ENCODE peak calls at places on chromosome 3, in seven cellular contexts. J, I, S, C, T, A and L are unnamed samples.

GRCh38 chr3:101940521-101940992 is 91.2 kb downstream of the NFKBIZ start:
- DNase-seq in A (no peak), T (peak; percentile 98), C (peak; percentile 66), S (peak; percentile 96), I (peak; percentile 96), J (no peak), L (peak; percentile 62)

GRCh38 chr3:152524198-152525140 is 255.7 kb downstream of the MBNL1 start:
- DNase-seq in S (peak; percentile 56), T (peak; percentile 16), A (peak; percentile 33), C (peak; percentile 75), I (peak; percentile 80), J (peak; percentile 42), L (peak; percentile 64)

GRCh38 chr3:128794067-128794768 is 68.2 kb downstream of the RAB7A start:
- DNase-seq in C (peak; percentile 16), I (peak; percentile 47), T (peak; percentile 93), A (no peak), S (peak; percentile 94), J (no peak), L (no peak)

GRCh38 chr3:13710251-13710650 is 161.3 kb downstream of the FBLN2 start:
- DNase-seq in A (no peak), T (no peak), S (no peak), I (no peak), C (no peak), J (no peak), L (no peak)

GRCh38 chr3:150293401-150294001 is 114.6 kb upstream of the TSC22D2 start:
- DNase-seq in C (no peak), S (peak; percentile 77), T (peak; percentile 88), J (no peak), I (peak; percentile 43), A (no peak), L (no peak)

GRCh38 chr3:55198554-55198953 is 270.7 kb upstream of the LRTM1 start:
- DNase-seq in I (no peak), T (peak; percentile 99), S (peak; percentile 93), J (no peak), C (peak; percentile 51), A (no peak), L (no peak)

GRCh38 chr3:8658326-8659212 is 14.0 kb upstream of the SSUH2 start:
- DNase-seq in J (no peak), S (no peak), I (peak; percentile 75), A (peak; percentile 93), T (peak; percentile 87), C (peak; percentile 91), L (no peak)

GRCh38 chr3:89049119-89049518 is 58.3 kb upstream of the EPHA3 start:
- DNase-seq in S (no peak), J (no peak), T (no peak), C (no peak), I (peak; percentile 44), A (peak; percentile 5), L (peak; percentile 83)

GRCh38 chr3:41159581-41160189 is 39.6 kb upstream of the CTNNB1 start:
- DNase-seq in T (no peak), I (peak; percentile 91), C (peak; percentile 63), A (no peak), J (no peak), S (no peak), L (no peak)

GRCh38 chr3:175558261-175558660 is 699.1 kb downstream of the NAALADL2 start:
- DNase-seq in I (no peak), S (no peak), A (no peak), C (no peak), J (no peak), T (no peak), L (no peak)

GRCh38 chr3:172140499-172141391 is 101.4 kb downstream of the FNDC3B start:
- DNase-seq in J (no peak), T (peak; percentile 99), A (peak; percentile 98), S (peak; percentile 90), I (peak; percentile 98), C (peak; percentile 90), L (peak; percentile 48)

GRCh38 chr3:25897019-25897418 is 107.1 kb downstream of the OXSM start:
- DNase-seq in A (peak; percentile 20), S (peak; percentile 29), I (peak; percentile 69), C (peak; percentile 30), T (no peak), J (no peak), L (peak; percentile 76)

GRCh38 chr3:191141728-191142127 is 57.3 kb upstream of the OSTN start:
- DNase-seq in S (peak; percentile 90), J (no peak), T (peak; percentile 77), A (no peak), I (peak; percentile 91), C (no peak), L (no peak)

GRCh38 chr3:152258448-152259302 is 10.1 kb upstream of the MBNL1 start:
- DNase-seq in S (peak; percentile 99), T (peak; percentile 98), I (peak; percentile 97), A (peak; percentile 94), C (peak; percentile 69), J (no peak), L (no peak)

GRCh38 chr3:64496786-64497560 is 190.8 kb downstream of the ADAMTS9 start:
- DNase-seq in J (no peak), C (no peak), I (no peak), S (no peak), T (no peak), A (no peak), L (no peak)

GRCh38 chr3:47583320-47584075 is 4.8 kb upstream of the CSPG5 start:
- DNase-seq in T (no peak), I (no peak), A (no peak), J (no peak), C (no peak), S (peak; percentile 24), L (peak; percentile 44)

GRCh38 chr3:13420051-13420816 is at the start of gene NUP210:
- DNase-seq in S (no peak), J (peak; percentile 78), T (no peak), C (peak; percentile 78), A (peak; percentile 50), I (peak; percentile 63), L (peak; percentile 86)

GRCh38 chr3:187242435-187242834 is 45.1 kb downstream of the RTP1 start:
- DNase-seq in I (no peak), J (no peak), T (no peak), C (no peak), A (no peak), S (peak; percentile 50), L (no peak)

GRCh38 chr3:131216801-131217200 is 164.8 kb upstream of the NUDT16 start:
- DNase-seq in T (peak; percentile 83), C (peak; percentile 72), I (peak; percentile 80), J (no peak), A (peak; percentile 28), S (peak; percentile 85), L (peak; percentile 21)

GRCh38 chr3:124246949-124247348 is 255.0 kb upstream of the ROPN1 start:
- DNase-seq in C (peak; percentile 27), S (peak; percentile 32), T (peak; percentile 17), J (no peak), I (peak; percentile 62), A (peak; percentile 43), L (peak; percentile 48)

GRCh38 chr3:159824341-159824740 is 164.3 kb upstream of the IL12A start:
- DNase-seq in I (peak; percentile 96), S (peak; percentile 87), C (peak; percentile 75), T (peak; percentile 96), J (no peak), A (peak; percentile 34), L (no peak)

GRCh38 chr3:43791246-43791645 is 100.5 kb downstream of the ABHD5 start:
- DNase-seq in S (no peak), A (no peak), J (no peak), C (no peak), I (no peak), T (no peak), L (no peak)

GRCh38 chr3:126782554-126782953 is 78.5 kb downstream of the CHCHD6 start:
- DNase-seq in S (peak; percentile 97), T (peak; percentile 98), J (no peak), A (no peak), I (peak; percentile 91), C (peak; percentile 63), L (peak; percentile 19)

GRCh38 chr3:194421-194820 is 2.1 kb upstream of the CHL1 start:
- DNase-seq in I (no peak), J (no peak), T (no peak), C (no peak), S (no peak), A (no peak), L (no peak)

GRCh38 chr3:197891-198491 is 1.4 kb downstream of the CHL1 start:
- DNase-seq in C (peak; percentile 12), J (no peak), T (no peak), S (no peak), A (no peak), I (no peak), L (peak; percentile 41)

GRCh38 chr3:195662-196061 is 901 bp upstream of the CHL1 start:
- DNase-seq in I (no peak), C (no peak), S (no peak), T (no peak), J (no peak), A (no peak), L (peak; percentile 27)

GRCh38 chr3:197154-197855 is 742 bp downstream of the CHL1 start:
- DNase-seq in A (no peak), J (no peak), T (no peak), I (no peak), S (no peak), C (peak; percentile 19), L (peak; percentile 64)

GRCh38 chr3:196322-197153 is at the start of gene CHL1:
- DNase-seq in C (peak; percentile 9), A (no peak), I (no peak), S (no peak), T (no peak), J (no peak), L (peak; percentile 48)
- TF ChIP-seq EZH2 in C (peak; percentile 82), A (no peak), I (no peak), S (peak; percentile 14), T (peak; percentile 74), J (no peak), L (peak; percentile 62)

DNA sequence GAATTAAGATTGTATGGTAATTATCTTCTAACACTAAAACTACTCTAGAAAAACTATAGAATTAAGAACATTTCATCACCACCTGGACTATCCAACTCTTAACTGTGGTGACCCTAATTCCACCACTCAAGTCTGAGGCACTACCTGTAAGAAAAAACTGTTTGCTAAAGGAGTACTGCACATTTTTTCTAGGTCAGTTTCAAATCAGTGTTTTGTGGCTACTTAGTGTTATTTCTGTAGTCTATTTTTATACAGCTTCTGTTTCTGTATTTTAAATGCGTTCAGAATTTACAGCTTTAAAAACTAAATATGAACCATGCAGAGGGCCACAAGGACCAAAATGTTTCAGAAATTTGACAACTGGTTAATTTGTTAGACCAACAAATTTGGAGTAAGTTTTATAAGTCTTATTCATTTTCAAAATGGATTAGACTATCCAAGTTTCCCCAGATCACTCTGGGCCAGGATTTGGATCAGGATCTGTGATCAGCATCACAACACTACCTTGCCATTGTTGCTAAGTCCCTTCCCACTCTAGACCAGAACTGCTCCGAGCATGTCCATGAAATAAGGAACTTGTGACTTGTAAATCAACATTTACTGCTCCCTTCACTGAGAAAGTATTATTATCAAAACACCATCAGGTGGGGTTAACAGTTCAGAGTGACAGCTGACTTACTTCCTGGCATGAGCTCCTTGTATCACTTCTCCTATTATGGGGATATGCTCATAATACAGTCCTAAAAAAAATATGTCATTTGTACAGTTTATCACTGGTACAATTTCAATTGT is 8.6 kb downstream of the GLT8D1 start:
- DNase-seq in S (no peak), A (no peak), I (no peak), T (no peak), J (no peak), C (no peak), L (no peak)
- H3K4me2 ChIP-seq in S (no peak overlapping the region), A (no peak overlapping the region), I (no peak overlapping the region), T (no peak overlapping the region), J (no peak overlapping the region), C (no peak overlapping the region), L (no peak overlapping the region)

GRCh38 chr3:104952160-104952559 is 414.5 kb upstream of the ALCAM start:
- DNase-seq in T (no peak), C (no peak), J (no peak), S (peak; percentile 9), I (no peak), A (no peak), L (no peak)
- H3K4me1 ChIP-seq in T (no peaks in the 10 kb centered on the region), C (no peaks in the 10 kb centered on the region), J (no peaks in the 10 kb centered on the region), S (peaks cover 20% of the 10 kb centered on the region), I (peaks cover 21% of the 10 kb centered on the region), A (no peaks in the 10 kb centered on the region), L (no peaks in the 10 kb centered on the region)

GRCh38 chr3:133894334-133895207 is 1.1 kb downstream of the RAB6B start:
- DNase-seq in J (no peak), I (no peak), T (no peak), S (peak; percentile 26), C (peak; percentile 37), A (no peak), L (peak; percentile 77)
- TF ChIP-seq EZH2 in J (no peak), I (no peak), T (peak; percentile 28), S (no peak), C (no peak), A (no peak), L (no peak)